ENCODE peak calls at places on chromosomes 12 and 14, in five cellular contexts. W is hepatocyte, Q is thoracic aorta, H is choroid plexus epithelial cell, A is right lobe of liver. P is an unnamed sample.

GRCh38 chr12:1666685-1667162 is 24.1 kb upstream of the ADIPOR2 start:
- DNase-seq in W (peak), Q (no peak), H (no peak), A (no peak), P (no peak)

GRCh38 chr12:19035552-19035951 is 94.0 kb upstream of the PLEKHA5 start:
- DNase-seq in W (no peak), Q (no peak), H (peak), A (no peak), P (no peak)

GRCh38 chr12:7716391-7716790 is 5.2 kb downstream of the DPPA3 start:
- DNase-seq in W (peak), Q (no peak), H (no peak), A (no peak), P (no peak)

GRCh38 chr14:105487986-105488777 is 1.5 kb downstream of the CRIP1 start:
- DNase-seq in W (no peak), Q (no peak), H (no peak), A (no peak), P (no peak)

GRCh38 chr12:21989819-21990412 is 48.7 kb upstream of the ABCC9 start:
- DNase-seq in W (peak), Q (no peak), H (peak), A (no peak), P (no peak)

GRCh38 chr12:71652656-71653055 is 11.0 kb downstream of the ZFC3H1 start:
- DNase-seq in W (no peak), Q (no peak), H (peak), A (no peak), P (no peak)

GRCh38 chr12:129163861-129164260 is 310.6 kb downstream of the GLT1D1 start:
- DNase-seq in W (no peak), Q (no peak), H (no peak), A (no peak), P (no peak)

GRCh38 chr14:76078501-76078900 is 73.2 kb upstream of the GPATCH2L start:
- DNase-seq in W (no peak), Q (no peak), H (no peak), A (no peak), P (no peak)

GRCh38 chr14:95409472-95410307 is 90.0 kb upstream of the CLMN start:
- DNase-seq in W (no peak), Q (no peak), H (no peak), A (no peak), P (no peak)

GRCh38 chr12:98894412-98895085 is 249.5 kb downstream of the APAF1 start:
- DNase-seq in W (no peak), Q (no peak), H (no peak), A (no peak), P (no peak)

GRCh38 chr14:64293976-64294671 is at the start of gene ESR2:
- DNase-seq in W (peak), Q (no peak), H (peak), A (peak), P (peak)

GRCh38 chr14:100677152-100677924 is 49.4 kb upstream of the DLK1 start:
- DNase-seq in W (peak), Q (no peak), H (peak), A (no peak), P (no peak)

GRCh38 chr12:53217049-53217929 is 10.2 kb upstream of the ITGB7 start:
- DNase-seq in W (no peak), Q (no peak), H (peak), A (peak), P (no peak)

DNA sequence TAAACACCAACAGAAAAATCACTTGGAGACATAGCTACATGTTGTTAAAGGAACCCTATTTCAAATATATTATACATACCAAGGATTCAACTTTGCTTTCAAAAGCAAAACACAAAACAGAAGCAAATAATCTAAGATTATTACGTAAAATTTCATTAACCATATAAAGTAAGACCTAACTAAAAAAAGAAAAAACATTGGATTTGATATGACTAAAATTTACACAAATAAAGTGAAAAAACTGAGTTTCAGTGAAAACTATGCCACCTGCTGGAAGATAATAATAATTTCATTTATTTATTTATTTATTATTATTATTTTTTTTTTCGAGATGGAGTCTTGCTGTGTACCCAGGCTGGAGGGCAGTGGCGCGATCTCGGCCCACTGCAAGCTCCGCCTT is 45.2 kb downstream of the WDHD1 start:
- DNase-seq in W (no peak), Q (no peak), H (peak), A (no peak), P (no peak)
- TF ChIP-seq CTCF in W (peak), Q (no peak), H (peak), A (peak), P (peak)

GRCh38 chr12:131983026-131983425 is 33.3 kb downstream of the EP400 start:
- DNase-seq in W (no peak), Q (no peak), H (no peak), A (no peak), P (no peak)

GRCh38 chr12:131981388-131981787 is 31.6 kb downstream of the EP400 start:
- DNase-seq in W (no peak), Q (no peak), H (no peak), A (no peak), P (no peak)

GRCh38 chr12:131982041-131982440 is 32.3 kb downstream of the EP400 start:
- DNase-seq in W (no peak), Q (no peak), H (no peak), A (no peak), P (no peak)

GRCh38 chr12:131979606-131980005 is 29.9 kb downstream of the EP400 start:
- DNase-seq in W (no peak), Q (no peak), H (no peak), A (no peak), P (no peak)

GRCh38 chr12:131980263-131980662 is 30.5 kb downstream of the EP400 start:
- DNase-seq in W (no peak), Q (no peak), H (peak), A (no peak), P (no peak)
- TF ChIP-seq CTCF in W (no peak), Q (no peak), H (peak), A (no peak), P (no peak)

GRCh38 chr12:123149828-123150272 is 1.0 kb downstream of the PITPNM2 start:
- DNase-seq in W (no peak), Q (no peak), H (no peak), A (peak), P (no peak)

GRCh38 chr12:123150273-123150803 is 552 bp downstream of the PITPNM2 start:
- DNase-seq in W (no peak), Q (no peak), H (no peak), A (peak), P (peak)

GRCh38 chr12:123151679-123152454 is 977 bp upstream of the PITPNM2 start:
- DNase-seq in W (no peak), Q (no peak), H (no peak), A (no peak), P (no peak)

GRCh38 chr12:123152823-123153222 is 1.9 kb upstream of the PITPNM2 start:
- DNase-seq in W (no peak), Q (no peak), H (no peak), A (no peak), P (no peak)

GRCh38 chr12:123150804-123151678 is at the start of gene PITPNM2:
- DNase-seq in W (peak), Q (no peak), H (peak), A (peak), P (peak)
- TF ChIP-seq CTCF in W (no peak), Q (peak), H (no peak), A (no peak), P (no peak)

GRCh38 chr14:103125098-103126070 is 2.1 kb downstream of the TNFAIP2 start:
- DNase-seq in W (no peak), Q (no peak), H (no peak), A (peak), P (no peak)

GRCh38 chr14:103127356-103127755 is 4.1 kb downstream of the TNFAIP2 start:
- DNase-seq in W (no peak), Q (no peak), H (no peak), A (peak), P (peak)

GRCh38 chr14:103127861-103128598 is 4.8 kb downstream of the TNFAIP2 start:
- DNase-seq in W (no peak), Q (no peak), H (no peak), A (peak), P (no peak)

GRCh38 chr14:103126088-103126872 is 3.0 kb downstream of the TNFAIP2 start:
- DNase-seq in W (no peak), Q (no peak), H (no peak), A (peak), P (no peak)

GRCh38 chr14:103126873-103127304 is 3.6 kb downstream of the TNFAIP2 start:
- DNase-seq in W (peak), Q (no peak), H (no peak), A (peak), P (peak)
- TF ChIP-seq CTCF in W (peak), Q (no peak), H (no peak), A (peak), P (no peak)

GRCh38 chr12:100404769-100405407 is 48.0 kb downstream of the SLC17A8 start:
- DNase-seq in W (peak), Q (no peak), H (peak), A (no peak), P (no peak)
- TF ChIP-seq CTCF in W (peak), Q (no peak), H (peak), A (peak), P (no peak)

GRCh38 chr14:24250354-24250753 is 7.9 kb upstream of the TINF2 start:
- DNase-seq in W (no peak), Q (no peak), H (no peak), A (no peak), P (no peak)

GRCh38 chr14:24253936-24254335 is 9.0 kb downstream of the TGM1 start:
- DNase-seq in W (no peak), Q (no peak), H (no peak), A (no peak), P (no peak)

GRCh38 chr14:24249230-24250021 is 7.0 kb upstream of the TINF2 start:
- DNase-seq in W (no peak), Q (no peak), H (no peak), A (no peak), P (no peak)

GRCh38 chr14:24252289-24253124 is 10.1 kb upstream of the TINF2 start:
- DNase-seq in W (no peak), Q (no peak), H (no peak), A (no peak), P (no peak)

DNA sequence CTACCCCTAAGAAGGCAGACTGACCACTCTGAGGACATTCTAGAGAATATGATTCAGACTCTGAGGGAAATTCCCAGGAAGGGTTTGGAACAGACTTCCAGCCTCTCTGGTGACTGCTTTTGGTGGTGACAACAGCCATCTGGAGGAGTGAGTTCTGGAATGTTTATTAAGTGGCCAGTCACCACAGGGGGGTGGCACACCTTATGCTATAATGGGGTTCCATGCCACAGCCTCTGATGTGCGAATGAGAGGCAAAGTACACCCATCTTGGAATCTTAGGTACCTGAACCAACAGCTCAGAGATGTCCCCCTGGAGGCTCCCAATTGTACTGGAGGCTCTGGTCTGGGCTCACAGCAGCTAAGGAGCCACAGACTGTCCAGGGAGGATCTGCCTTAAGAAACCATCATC is 9.5 kb upstream of the TINF2 start:
- DNase-seq in W (no peak), Q (no peak), H (peak), A (no peak), P (no peak)
- TF ChIP-seq CTCF in W (no peak), Q (no peak), H (peak), A (no peak), P (no peak)